ENCODE peak calls at places on chromosomes 6 and 20, in eight cellular contexts. One of them, this sample, is unnamed.

GRCh38 chr6:168328086-168328485 is 8.5 kb upstream of the DACT2 start:
- DNase-seq in HCT116: no peak
- DNase-seq in AG04450: no peak
- DNase-seq in sigmoid colon: no peak
- DNase-seq in body of pancreas: no peak
- DNase-seq in fibroblast of lung: no peak
- DNase-seq in brain microvascular endothelial cell: no peak
- DNase-seq in cardiac muscle cell: no peak
- DNase-seq in this sample: no peak

GRCh38 chr6:15329154-15329781 is 83.4 kb downstream of the JARID2 start:
- DNase-seq in HCT116: no peak
- DNase-seq in AG04450: peak; percentile 77
- DNase-seq in sigmoid colon: no peak
- DNase-seq in body of pancreas: no peak
- DNase-seq in fibroblast of lung: peak; percentile 96
- DNase-seq in brain microvascular endothelial cell: peak; percentile 95
- DNase-seq in cardiac muscle cell: peak; percentile 89
- DNase-seq in this sample: peak; percentile 88

GRCh38 chr6:75893058-75893775 is 144.2 kb downstream of the MYO6 start:
- DNase-seq in HCT116: peak; percentile 63
- DNase-seq in AG04450: peak; percentile 60
- DNase-seq in sigmoid colon: no peak
- DNase-seq in body of pancreas: no peak
- DNase-seq in fibroblast of lung: peak; percentile 66
- DNase-seq in brain microvascular endothelial cell: peak; percentile 40
- DNase-seq in cardiac muscle cell: peak; percentile 89
- DNase-seq in this sample: no peak

GRCh38 chr20:44083220-44083933 is 103.6 kb downstream of the JPH2 start:
- DNase-seq in HCT116: peak; percentile 29
- DNase-seq in AG04450: no peak
- DNase-seq in sigmoid colon: no peak
- DNase-seq in body of pancreas: no peak
- DNase-seq in fibroblast of lung: peak; percentile 83
- DNase-seq in brain microvascular endothelial cell: no peak
- DNase-seq in cardiac muscle cell: no peak
- DNase-seq in this sample: peak; percentile 52

GRCh38 chr6:110828396-110828795 is 13.1 kb upstream of the CDK19 start:
- DNase-seq in HCT116: no peak
- DNase-seq in AG04450: no peak
- DNase-seq in sigmoid colon: no peak
- DNase-seq in body of pancreas: no peak
- DNase-seq in fibroblast of lung: peak; percentile 21
- DNase-seq in brain microvascular endothelial cell: no peak
- DNase-seq in cardiac muscle cell: no peak
- DNase-seq in this sample: no peak

GRCh38 chr20:13809855-13810254 is 25.0 kb downstream of the NDUFAF5 start:
- DNase-seq in HCT116: no peak
- DNase-seq in AG04450: no peak
- DNase-seq in sigmoid colon: no peak
- DNase-seq in body of pancreas: no peak
- DNase-seq in fibroblast of lung: no peak
- DNase-seq in brain microvascular endothelial cell: no peak
- DNase-seq in cardiac muscle cell: no peak
- DNase-seq in this sample: no peak

GRCh38 chr6:107989166-107990094 is 31.4 kb upstream of the SEC63 start:
- DNase-seq in HCT116: no peak
- DNase-seq in AG04450: no peak
- DNase-seq in sigmoid colon: no peak
- DNase-seq in body of pancreas: no peak
- DNase-seq in fibroblast of lung: no peak
- DNase-seq in brain microvascular endothelial cell: no peak
- DNase-seq in cardiac muscle cell: no peak
- DNase-seq in this sample: no peak

GRCh38 chr20:24135786-24136185 is 147.2 kb upstream of the GGTLC1 start:
- DNase-seq in HCT116: no peak
- DNase-seq in AG04450: no peak
- DNase-seq in sigmoid colon: peak; percentile 18
- DNase-seq in body of pancreas: no peak
- DNase-seq in fibroblast of lung: no peak
- DNase-seq in brain microvascular endothelial cell: no peak
- DNase-seq in cardiac muscle cell: no peak
- DNase-seq in this sample: no peak

GRCh38 chr6:24574809-24575208 is 71.2 kb downstream of the KIAA0319 start:
- DNase-seq in HCT116: no peak
- DNase-seq in AG04450: no peak
- DNase-seq in sigmoid colon: no peak
- DNase-seq in body of pancreas: no peak
- DNase-seq in fibroblast of lung: no peak
- DNase-seq in brain microvascular endothelial cell: no peak
- DNase-seq in cardiac muscle cell: no peak
- DNase-seq in this sample: no peak

DNA sequence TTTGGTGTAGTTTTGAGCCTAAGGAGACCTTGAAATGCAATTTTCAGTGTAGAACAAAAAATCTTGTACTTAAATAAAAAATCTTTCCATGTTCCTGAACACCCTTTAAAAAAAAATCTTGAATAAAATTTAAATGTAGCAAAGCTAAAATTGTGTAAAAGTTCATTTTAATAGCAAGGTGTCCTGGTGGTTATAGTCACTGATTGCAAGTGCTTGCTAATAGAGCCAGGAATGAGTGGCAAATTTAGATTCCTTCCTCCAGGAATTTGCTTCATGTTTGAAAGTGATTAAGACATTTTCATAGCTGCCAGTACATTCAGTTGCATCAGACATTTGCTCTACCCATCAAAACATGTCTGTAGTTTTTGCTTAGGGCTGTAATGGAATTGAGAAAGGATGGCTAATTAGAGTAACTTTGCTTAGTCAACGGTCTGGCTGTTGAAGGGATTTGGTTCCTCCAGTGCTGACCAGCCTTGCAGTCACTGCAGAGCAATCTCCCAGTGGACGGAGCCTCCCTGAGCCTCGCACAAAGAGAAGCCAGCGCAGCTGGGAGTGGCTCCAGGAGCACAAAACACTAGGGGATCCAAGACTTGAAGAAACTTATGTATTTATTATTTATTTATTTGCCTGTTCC is 36.5 kb downstream of the AKAP12 start:
- DNase-seq in HCT116: no peak
- DNase-seq in AG04450: no peak
- DNase-seq in sigmoid colon: peak; percentile 78
- DNase-seq in body of pancreas: no peak
- DNase-seq in fibroblast of lung: peak; percentile 85
- DNase-seq in brain microvascular endothelial cell: peak; percentile 53
- DNase-seq in cardiac muscle cell: peak; percentile 84
- DNase-seq in this sample: no peak
- H3K4me3 ChIP-seq in HCT116: no peak overlapping the region
- H3K4me3 ChIP-seq in AG04450: no peak overlapping the region
- H3K4me3 ChIP-seq in sigmoid colon: no peak overlapping the region
- H3K4me3 ChIP-seq in body of pancreas: no peak overlapping the region
- H3K4me3 ChIP-seq in fibroblast of lung: no peak overlapping the region
- H3K4me3 ChIP-seq in brain microvascular endothelial cell: no peak overlapping the region
- H3K4me3 ChIP-seq in cardiac muscle cell: no peak overlapping the region
- H3K4me3 ChIP-seq in this sample: no peak overlapping the region

DNA sequence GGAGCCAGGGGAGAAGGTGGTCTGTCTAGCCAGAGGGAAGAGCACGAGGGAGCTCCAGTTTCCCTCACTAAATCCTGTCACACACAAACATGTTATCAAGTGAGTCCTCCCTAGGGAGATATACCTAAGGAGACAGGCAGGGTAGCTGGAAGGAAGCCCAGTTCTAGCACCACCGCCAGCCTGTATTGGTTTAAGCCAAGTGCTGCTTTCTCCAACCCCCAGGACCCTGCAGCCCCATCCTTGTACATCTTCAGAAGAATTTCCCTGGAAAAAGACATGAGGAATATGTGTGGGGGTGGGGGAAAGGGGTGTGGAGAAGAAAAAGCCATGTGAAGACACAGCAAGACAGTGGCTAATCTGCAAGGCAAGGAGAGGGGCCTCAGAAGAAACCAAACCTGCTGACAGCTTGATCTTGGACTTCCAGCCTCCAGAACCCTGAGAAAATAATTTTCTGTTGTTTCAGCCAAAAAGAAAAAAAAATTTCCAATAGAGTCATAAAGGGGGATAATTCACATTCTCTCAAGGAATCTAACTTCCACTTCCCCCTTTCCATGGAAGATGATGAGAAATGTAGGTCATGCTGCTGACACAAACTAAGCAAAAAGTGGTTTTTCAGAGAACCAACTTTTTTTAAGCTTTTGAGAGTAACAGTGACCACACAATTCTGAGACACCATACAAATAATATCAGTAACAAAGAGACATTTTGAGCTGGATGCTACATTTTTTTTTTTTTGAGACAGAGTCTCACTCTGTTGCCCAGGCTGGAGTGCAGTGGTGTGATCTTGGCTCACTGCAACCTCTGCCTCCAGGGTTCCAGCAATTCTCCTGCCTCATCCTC is 103.2 kb upstream of the PRDM1 start:
- DNase-seq in HCT116: no peak
- DNase-seq in AG04450: no peak
- DNase-seq in sigmoid colon: no peak
- DNase-seq in body of pancreas: no peak
- DNase-seq in fibroblast of lung: no peak
- DNase-seq in brain microvascular endothelial cell: no peak
- DNase-seq in cardiac muscle cell: no peak
- DNase-seq in this sample: no peak
- H3K27me3 ChIP-seq in HCT116: no peaks in the 10 kb centered on the region
- H3K27me3 ChIP-seq in AG04450: no peaks in the 10 kb centered on the region
- H3K27me3 ChIP-seq in sigmoid colon: peaks cover 84% of the 10 kb centered on the region
- H3K27me3 ChIP-seq in body of pancreas: no peaks in the 10 kb centered on the region
- H3K27me3 ChIP-seq in fibroblast of lung: no peaks in the 10 kb centered on the region
- H3K27me3 ChIP-seq in brain microvascular endothelial cell: peaks cover 21% of the 10 kb centered on the region
- H3K27me3 ChIP-seq in cardiac muscle cell: peaks cover 100% of the 10 kb centered on the region
- H3K27me3 ChIP-seq in this sample: no peaks in the 10 kb centered on the region

GRCh38 chr6:105940990-105941389 is 145.1 kb upstream of the PRDM1 start:
- DNase-seq in HCT116: no peak
- DNase-seq in AG04450: no peak
- DNase-seq in sigmoid colon: no peak
- DNase-seq in body of pancreas: no peak
- DNase-seq in fibroblast of lung: no peak
- DNase-seq in brain microvascular endothelial cell: no peak
- DNase-seq in cardiac muscle cell: no peak
- DNase-seq in this sample: no peak

GRCh38 chr6:105941616-105942412 is 144.3 kb upstream of the PRDM1 start:
- DNase-seq in HCT116: no peak
- DNase-seq in AG04450: no peak
- DNase-seq in sigmoid colon: no peak
- DNase-seq in body of pancreas: no peak
- DNase-seq in fibroblast of lung: peak; percentile 6
- DNase-seq in brain microvascular endothelial cell: no peak
- DNase-seq in cardiac muscle cell: no peak
- DNase-seq in this sample: no peak

DNA sequence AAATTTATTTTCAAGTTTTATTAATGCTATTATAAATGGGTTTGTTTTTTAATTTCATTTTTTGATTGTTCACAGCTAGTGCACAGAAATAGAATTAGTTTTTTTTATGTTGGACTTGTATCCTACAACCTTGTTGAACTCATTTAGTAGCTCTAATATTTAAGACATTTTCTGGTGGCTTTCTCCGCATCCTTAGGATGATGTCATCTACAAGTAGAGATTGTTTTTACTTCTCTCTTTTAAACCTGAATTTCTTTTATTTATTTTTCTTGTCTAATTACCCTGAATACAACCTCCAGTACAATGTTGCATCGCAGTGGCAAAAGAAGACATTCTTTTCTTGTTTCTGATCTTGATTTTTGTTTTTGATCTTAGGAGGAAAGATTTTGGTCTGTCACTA is 142.6 kb upstream of the PRDM1 start:
- DNase-seq in HCT116: no peak
- DNase-seq in AG04450: no peak
- DNase-seq in sigmoid colon: no peak
- DNase-seq in body of pancreas: no peak
- DNase-seq in fibroblast of lung: no peak
- DNase-seq in brain microvascular endothelial cell: no peak
- DNase-seq in cardiac muscle cell: no peak
- DNase-seq in this sample: no peak
- H3K4me3 ChIP-seq in HCT116: no peak overlapping the region
- H3K4me3 ChIP-seq in AG04450: no peak overlapping the region
- H3K4me3 ChIP-seq in sigmoid colon: no peak overlapping the region
- H3K4me3 ChIP-seq in body of pancreas: no peak overlapping the region
- H3K4me3 ChIP-seq in fibroblast of lung: no peak overlapping the region
- H3K4me3 ChIP-seq in brain microvascular endothelial cell: no peak overlapping the region
- H3K4me3 ChIP-seq in cardiac muscle cell: no peak overlapping the region
- H3K4me3 ChIP-seq in this sample: no peak overlapping the region

GRCh38 chr6:133243723-133244122 is 2.6 kb downstream of the EYA4 start:
- DNase-seq in HCT116: no peak
- DNase-seq in AG04450: no peak
- DNase-seq in sigmoid colon: no peak
- DNase-seq in body of pancreas: no peak
- DNase-seq in fibroblast of lung: no peak
- DNase-seq in brain microvascular endothelial cell: no peak
- DNase-seq in cardiac muscle cell: no peak
- DNase-seq in this sample: no peak

GRCh38 chr6:133240511-133241087 is 558 bp upstream of the EYA4 start:
- DNase-seq in HCT116: no peak
- DNase-seq in AG04450: no peak
- DNase-seq in sigmoid colon: peak; percentile 62
- DNase-seq in body of pancreas: no peak
- DNase-seq in fibroblast of lung: peak; percentile 26
- DNase-seq in brain microvascular endothelial cell: no peak
- DNase-seq in cardiac muscle cell: peak; percentile 42
- DNase-seq in this sample: peak; percentile 69

GRCh38 chr6:133241901-133242760 is 974 bp downstream of the EYA4 start:
- DNase-seq in HCT116: no peak
- DNase-seq in AG04450: no peak
- DNase-seq in sigmoid colon: peak; percentile 62
- DNase-seq in body of pancreas: peak; percentile 12
- DNase-seq in fibroblast of lung: peak; percentile 32
- DNase-seq in brain microvascular endothelial cell: no peak
- DNase-seq in cardiac muscle cell: peak; percentile 43
- DNase-seq in this sample: peak; percentile 52

GRCh38 chr6:133242761-133243590 is 1.8 kb downstream of the EYA4 start:
- DNase-seq in HCT116: no peak
- DNase-seq in AG04450: no peak
- DNase-seq in sigmoid colon: no peak
- DNase-seq in body of pancreas: no peak
- DNase-seq in fibroblast of lung: no peak
- DNase-seq in brain microvascular endothelial cell: no peak
- DNase-seq in cardiac muscle cell: peak; percentile 2
- DNase-seq in this sample: peak; percentile 58

DNA sequence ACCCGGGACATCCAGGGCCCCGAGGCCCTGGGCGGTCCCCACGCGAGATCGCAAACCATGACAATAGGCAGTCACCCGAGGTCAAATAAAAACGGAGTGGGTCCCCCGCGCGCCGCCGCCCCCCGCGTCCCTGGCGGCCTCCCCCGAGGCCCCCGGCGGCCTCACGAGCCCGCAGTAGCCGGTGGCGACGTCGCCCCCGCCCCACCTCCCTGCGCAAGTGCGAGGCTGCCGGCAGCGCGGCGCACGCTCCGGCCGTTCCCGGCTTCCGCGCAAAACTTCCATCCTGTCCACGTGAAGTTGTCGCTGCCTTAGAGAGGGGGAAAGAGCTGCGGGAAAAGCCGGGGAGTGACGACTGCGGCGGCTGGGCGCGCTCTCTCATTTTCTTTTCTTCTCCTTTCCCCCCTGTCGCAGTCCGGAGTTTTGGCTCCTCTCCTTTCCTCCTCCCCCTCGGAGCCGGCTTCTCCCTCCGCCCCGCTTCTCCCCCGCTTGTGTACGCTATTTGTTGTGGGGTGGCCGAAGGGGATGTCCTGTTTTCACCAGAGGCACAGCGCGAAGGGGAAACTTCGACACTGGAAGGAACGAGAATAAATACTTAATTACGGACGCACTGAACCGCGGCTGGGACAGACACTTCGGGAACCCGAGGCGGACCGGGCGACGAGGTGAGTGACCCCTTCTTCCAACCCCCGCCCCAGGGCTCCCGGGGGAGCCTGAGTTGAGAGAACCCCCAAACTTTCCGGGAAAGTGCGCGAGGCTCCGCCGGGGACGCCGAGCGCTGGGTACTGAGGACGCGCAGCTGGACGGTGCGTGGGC is at the start of gene EYA4:
- DNase-seq in HCT116: no peak
- DNase-seq in AG04450: no peak
- DNase-seq in sigmoid colon: peak; percentile 58
- DNase-seq in body of pancreas: peak; percentile 12
- DNase-seq in fibroblast of lung: peak; percentile 46
- DNase-seq in brain microvascular endothelial cell: no peak
- DNase-seq in cardiac muscle cell: peak; percentile 45
- DNase-seq in this sample: peak; percentile 78
- H3K27me3 ChIP-seq in HCT116: peaks cover 7% of the 10 kb centered on the region
- H3K27me3 ChIP-seq in AG04450: no peaks in the 10 kb centered on the region
- H3K27me3 ChIP-seq in sigmoid colon: peaks cover 55% of the 10 kb centered on the region
- H3K27me3 ChIP-seq in body of pancreas: no peaks in the 10 kb centered on the region
- H3K27me3 ChIP-seq in fibroblast of lung: no peaks in the 10 kb centered on the region
- H3K27me3 ChIP-seq in brain microvascular endothelial cell: peaks cover 57% of the 10 kb centered on the region
- H3K27me3 ChIP-seq in cardiac muscle cell: peaks cover 93% of the 10 kb centered on the region
- H3K27me3 ChIP-seq in this sample: no peaks in the 10 kb centered on the region

This sample was measured in MG63.